ENCODE peak calls at places on chromosomes 4 and X, in seven cellular contexts. One of them, this sample, is unnamed.

GRCh38 chr4:74926007-74926406 is 6.9 kb upstream of the PARM1 start:
- DNase-seq in Panc1: no peak
- DNase-seq in AG10803: no peak
- DNase-seq in SK-N-SH: no peak
- DNase-seq in cardiac muscle cell: no peak
- DNase-seq in cardiac fibroblast: no peak
- DNase-seq in suprapubic skin: no peak
- DNase-seq in this sample: no peak

GRCh38 chr4:40409835-40410234 is 74.7 kb downstream of the CHRNA9 start:
- DNase-seq in Panc1: no peak
- DNase-seq in AG10803: peak
- DNase-seq in SK-N-SH: no peak
- DNase-seq in cardiac muscle cell: peak
- DNase-seq in cardiac fibroblast: peak
- DNase-seq in suprapubic skin: no peak
- DNase-seq in this sample: peak

GRCh38 chrX:107374116-107374515 is 75.3 kb upstream of the FRMPD3 start:
- DNase-seq in Panc1: no peak
- DNase-seq in AG10803: no peak
- DNase-seq in SK-N-SH: no peak
- DNase-seq in cardiac muscle cell: no peak
- DNase-seq in cardiac fibroblast: no peak
- DNase-seq in suprapubic skin: no peak
- DNase-seq in this sample: no peak

GRCh38 chr4:34181891-34182290 is 2062.4 kb downstream of the ARAP2 start:
- DNase-seq in Panc1: no peak
- DNase-seq in AG10803: peak
- DNase-seq in SK-N-SH: no peak
- DNase-seq in cardiac muscle cell: peak
- DNase-seq in cardiac fibroblast: peak
- DNase-seq in suprapubic skin: no peak
- DNase-seq in this sample: peak

GRCh38 chr4:119238068-119238722 is 25.7 kb downstream of the USP53 start:
- DNase-seq in Panc1: no peak
- DNase-seq in AG10803: no peak
- DNase-seq in SK-N-SH: no peak
- DNase-seq in cardiac muscle cell: no peak
- DNase-seq in cardiac fibroblast: peak
- DNase-seq in suprapubic skin: no peak
- DNase-seq in this sample: no peak

GRCh38 chr4:100547541-100548208 is 29.9 kb upstream of the EMCN start:
- DNase-seq in Panc1: no peak
- DNase-seq in AG10803: no peak
- DNase-seq in SK-N-SH: no peak
- DNase-seq in cardiac muscle cell: no peak
- DNase-seq in cardiac fibroblast: no peak
- DNase-seq in suprapubic skin: no peak
- DNase-seq in this sample: no peak

GRCh38 chr4:8220661-8221446 is 21.8 kb downstream of the SH3TC1 start:
- DNase-seq in Panc1: no peak
- DNase-seq in AG10803: no peak
- DNase-seq in SK-N-SH: no peak
- DNase-seq in cardiac muscle cell: no peak
- DNase-seq in cardiac fibroblast: no peak
- DNase-seq in suprapubic skin: no peak
- DNase-seq in this sample: no peak

GRCh38 chr4:1399508-1400190 is 6.6 kb downstream of the NKX1-1 start:
- DNase-seq in Panc1: no peak
- DNase-seq in AG10803: no peak
- DNase-seq in SK-N-SH: peak
- DNase-seq in cardiac muscle cell: no peak
- DNase-seq in cardiac fibroblast: no peak
- DNase-seq in suprapubic skin: no peak
- DNase-seq in this sample: no peak

GRCh38 chr4:158936238-158936637 is 166.6 kb upstream of the RAPGEF2 start:
- DNase-seq in Panc1: no peak
- DNase-seq in AG10803: peak
- DNase-seq in SK-N-SH: no peak
- DNase-seq in cardiac muscle cell: no peak
- DNase-seq in cardiac fibroblast: peak
- DNase-seq in suprapubic skin: no peak
- DNase-seq in this sample: peak

GRCh38 chr4:20252656-20253271 is 1.1 kb downstream of the SLIT2 start:
- DNase-seq in Panc1: no peak
- DNase-seq in AG10803: peak
- DNase-seq in SK-N-SH: peak
- DNase-seq in cardiac muscle cell: peak
- DNase-seq in cardiac fibroblast: peak
- DNase-seq in suprapubic skin: peak
- DNase-seq in this sample: peak

GRCh38 chrX:118545510-118545909 is 49.9 kb downstream of the DOCK11 start:
- DNase-seq in Panc1: no peak
- DNase-seq in AG10803: peak
- DNase-seq in SK-N-SH: no peak
- DNase-seq in cardiac muscle cell: no peak
- DNase-seq in cardiac fibroblast: peak
- DNase-seq in suprapubic skin: no peak
- DNase-seq in this sample: no peak

GRCh38 chrX:32896132-32896531 is 315.2 kb downstream of the DMD start:
- DNase-seq in Panc1: no peak
- DNase-seq in AG10803: no peak
- DNase-seq in SK-N-SH: no peak
- DNase-seq in cardiac muscle cell: no peak
- DNase-seq in cardiac fibroblast: no peak
- DNase-seq in suprapubic skin: no peak
- DNase-seq in this sample: no peak

GRCh38 chr4:186104114-186104894 is at the start of gene FAM149A:
- DNase-seq in Panc1: no peak
- DNase-seq in AG10803: no peak
- DNase-seq in SK-N-SH: no peak
- DNase-seq in cardiac muscle cell: peak
- DNase-seq in cardiac fibroblast: no peak
- DNase-seq in suprapubic skin: no peak
- DNase-seq in this sample: no peak

GRCh38 chr4:172305698-172306097 is 492.5 kb downstream of the GALNTL6 start:
- DNase-seq in Panc1: no peak
- DNase-seq in AG10803: no peak
- DNase-seq in SK-N-SH: no peak
- DNase-seq in cardiac muscle cell: no peak
- DNase-seq in cardiac fibroblast: no peak
- DNase-seq in suprapubic skin: no peak
- DNase-seq in this sample: no peak

GRCh38 chr4:183118585-183118984 is 19.5 kb downstream of the WWC2 start:
- DNase-seq in Panc1: peak
- DNase-seq in AG10803: peak
- DNase-seq in SK-N-SH: no peak
- DNase-seq in cardiac muscle cell: peak
- DNase-seq in cardiac fibroblast: peak
- DNase-seq in suprapubic skin: no peak
- DNase-seq in this sample: peak

GRCh38 chr4:128859887-128860774 is 50.6 kb downstream of the JADE1 start:
- DNase-seq in Panc1: no peak
- DNase-seq in AG10803: peak
- DNase-seq in SK-N-SH: no peak
- DNase-seq in cardiac muscle cell: peak
- DNase-seq in cardiac fibroblast: peak
- DNase-seq in suprapubic skin: no peak
- DNase-seq in this sample: peak

GRCh38 chrX:51144828-51145442 is 187.7 kb upstream of the NUDT10 start:
- DNase-seq in Panc1: peak
- DNase-seq in AG10803: peak
- DNase-seq in SK-N-SH: peak
- DNase-seq in cardiac muscle cell: peak
- DNase-seq in cardiac fibroblast: peak
- DNase-seq in suprapubic skin: no peak
- DNase-seq in this sample: peak

GRCh38 chr4:48906283-48907173 is at the start of gene OCIAD2:
- DNase-seq in Panc1: no peak
- DNase-seq in AG10803: peak
- DNase-seq in SK-N-SH: peak
- DNase-seq in cardiac muscle cell: peak
- DNase-seq in cardiac fibroblast: peak
- DNase-seq in suprapubic skin: no peak
- DNase-seq in this sample: no peak

GRCh38 chr4:48907706-48908477 is 1.3 kb upstream of the OCIAD2 start:
- DNase-seq in Panc1: no peak
- DNase-seq in AG10803: no peak
- DNase-seq in SK-N-SH: no peak
- DNase-seq in cardiac muscle cell: no peak
- DNase-seq in cardiac fibroblast: no peak
- DNase-seq in suprapubic skin: no peak
- DNase-seq in this sample: no peak

GRCh38 chr4:48904101-48904500 is 2.5 kb downstream of the OCIAD2 start:
- DNase-seq in Panc1: no peak
- DNase-seq in AG10803: no peak
- DNase-seq in SK-N-SH: no peak
- DNase-seq in cardiac muscle cell: no peak
- DNase-seq in cardiac fibroblast: no peak
- DNase-seq in suprapubic skin: no peak
- DNase-seq in this sample: no peak

GRCh38 chr4:48904541-48905142 is 1.9 kb downstream of the OCIAD2 start:
- DNase-seq in Panc1: no peak
- DNase-seq in AG10803: no peak
- DNase-seq in SK-N-SH: no peak
- DNase-seq in cardiac muscle cell: no peak
- DNase-seq in cardiac fibroblast: no peak
- DNase-seq in suprapubic skin: no peak
- DNase-seq in this sample: no peak

GRCh38 chr4:48905363-48906015 is 1.1 kb downstream of the OCIAD2 start:
- DNase-seq in Panc1: no peak
- DNase-seq in AG10803: peak
- DNase-seq in SK-N-SH: peak
- DNase-seq in cardiac muscle cell: peak
- DNase-seq in cardiac fibroblast: peak
- DNase-seq in suprapubic skin: no peak
- DNase-seq in this sample: peak
- TF ChIP-seq CTCF in Panc1: peak
- TF ChIP-seq CTCF in AG10803: peak
- TF ChIP-seq CTCF in SK-N-SH: peak
- TF ChIP-seq CTCF in cardiac muscle cell: peak
- TF ChIP-seq CTCF in cardiac fibroblast: peak
- TF ChIP-seq CTCF in suprapubic skin: no peak
- TF ChIP-seq CTCF in this sample: peak

GRCh38 chr4:109816082-109816442 is 500 bp downstream of the GAR1 start:
- DNase-seq in Panc1: no peak
- DNase-seq in AG10803: no peak
- DNase-seq in SK-N-SH: no peak
- DNase-seq in cardiac muscle cell: no peak
- DNase-seq in cardiac fibroblast: peak
- DNase-seq in suprapubic skin: no peak
- DNase-seq in this sample: no peak

GRCh38 chr4:109811707-109812106 is 3.9 kb upstream of the GAR1 start:
- DNase-seq in Panc1: no peak
- DNase-seq in AG10803: no peak
- DNase-seq in SK-N-SH: no peak
- DNase-seq in cardiac muscle cell: no peak
- DNase-seq in cardiac fibroblast: no peak
- DNase-seq in suprapubic skin: no peak
- DNase-seq in this sample: no peak

GRCh38 chr4:109815151-109816081 is at the start of gene GAR1:
- DNase-seq in Panc1: peak
- DNase-seq in AG10803: peak
- DNase-seq in SK-N-SH: peak
- DNase-seq in cardiac muscle cell: peak
- DNase-seq in cardiac fibroblast: peak
- DNase-seq in suprapubic skin: peak
- DNase-seq in this sample: peak

GRCh38 chr4:109809657-109810056 is 5.9 kb upstream of the GAR1 start:
- DNase-seq in Panc1: no peak
- DNase-seq in AG10803: no peak
- DNase-seq in SK-N-SH: no peak
- DNase-seq in cardiac muscle cell: no peak
- DNase-seq in cardiac fibroblast: no peak
- DNase-seq in suprapubic skin: no peak
- DNase-seq in this sample: no peak

DNA sequence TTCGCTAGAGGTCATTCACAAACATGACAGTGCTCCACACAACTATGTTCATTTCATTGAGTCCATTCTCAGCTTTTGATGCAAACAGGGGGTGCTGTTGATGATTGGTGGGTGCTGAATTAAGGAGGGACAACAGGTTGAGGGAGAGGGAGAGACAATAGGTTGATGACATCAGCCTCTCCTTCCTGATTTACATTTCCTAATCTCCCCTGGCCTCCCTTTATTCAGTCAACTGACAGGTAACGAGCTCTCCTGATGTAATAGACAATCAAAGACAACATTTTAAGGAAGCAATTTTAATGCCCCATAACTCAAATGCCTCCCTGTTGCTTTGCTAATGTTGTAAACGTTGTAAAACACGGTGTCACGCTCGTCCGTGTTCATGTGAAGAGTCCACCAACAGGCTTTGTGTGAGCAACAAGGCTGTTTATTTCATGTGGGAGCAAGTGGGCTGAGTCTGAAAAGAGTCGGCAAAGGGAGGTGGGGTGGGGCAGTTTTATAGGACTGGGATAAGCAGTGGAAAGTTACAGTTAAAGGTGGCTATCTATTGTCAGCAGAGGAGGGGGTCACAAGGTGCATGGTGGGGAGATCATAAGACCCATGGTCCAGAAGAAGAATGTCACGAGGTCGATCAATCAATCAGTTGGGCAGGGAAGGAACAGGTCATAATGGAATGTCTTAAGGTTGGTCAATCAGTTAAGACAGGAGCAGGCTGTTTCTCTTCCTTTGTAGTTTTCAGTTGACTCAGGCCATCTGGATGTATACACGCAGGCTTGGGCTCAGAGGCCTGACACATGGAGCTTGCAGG is 4.8 kb upstream of the GAR1 start:
- DNase-seq in Panc1: no peak
- DNase-seq in AG10803: no peak
- DNase-seq in SK-N-SH: no peak
- DNase-seq in cardiac muscle cell: no peak
- DNase-seq in cardiac fibroblast: no peak
- DNase-seq in suprapubic skin: no peak
- DNase-seq in this sample: no peak
- H3K4me3 ChIP-seq in Panc1: no peak
- H3K4me3 ChIP-seq in AG10803: no peak
- H3K4me3 ChIP-seq in SK-N-SH: no peak
- H3K4me3 ChIP-seq in cardiac muscle cell: no peak
- H3K4me3 ChIP-seq in cardiac fibroblast: no peak
- H3K4me3 ChIP-seq in suprapubic skin: no peak
- H3K4me3 ChIP-seq in this sample: no peak

GRCh38 chr4:26069218-26069617 is 155.2 kb downstream of the SMIM20 start:
- DNase-seq in Panc1: no peak
- DNase-seq in AG10803: no peak
- DNase-seq in SK-N-SH: peak
- DNase-seq in cardiac muscle cell: peak
- DNase-seq in cardiac fibroblast: peak
- DNase-seq in suprapubic skin: no peak
- DNase-seq in this sample: peak
- TF ChIP-seq CTCF in Panc1: peak
- TF ChIP-seq CTCF in AG10803: peak
- TF ChIP-seq CTCF in SK-N-SH: peak
- TF ChIP-seq CTCF in cardiac muscle cell: peak
- TF ChIP-seq CTCF in cardiac fibroblast: peak
- TF ChIP-seq CTCF in suprapubic skin: no peak
- TF ChIP-seq CTCF in this sample: peak

DNA sequence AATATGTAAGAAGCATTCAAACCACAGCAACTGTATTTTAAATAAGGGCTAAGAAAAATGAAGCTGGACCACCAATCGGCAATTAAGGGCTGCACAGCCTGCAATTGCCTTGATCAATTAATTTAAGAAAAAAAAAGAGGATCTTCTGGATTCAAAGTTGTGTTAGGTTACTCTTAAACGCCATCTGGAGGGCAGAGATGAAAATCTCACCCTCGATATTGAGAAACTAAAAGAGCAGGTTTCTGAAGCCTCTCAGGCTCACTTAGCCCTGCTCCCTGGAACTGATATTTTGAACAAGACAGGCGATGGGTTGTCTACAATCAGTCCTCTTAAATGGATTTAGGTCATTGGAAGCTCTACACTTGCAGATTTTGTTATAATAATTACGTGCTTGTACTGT is 579.4 kb downstream of the GRXCR1 start:
- DNase-seq in Panc1: no peak
- DNase-seq in AG10803: no peak
- DNase-seq in SK-N-SH: no peak
- DNase-seq in cardiac muscle cell: no peak
- DNase-seq in cardiac fibroblast: peak
- DNase-seq in suprapubic skin: no peak
- DNase-seq in this sample: peak
- H3K4me3 ChIP-seq in Panc1: no peak
- H3K4me3 ChIP-seq in AG10803: no peak
- H3K4me3 ChIP-seq in SK-N-SH: no peak
- H3K4me3 ChIP-seq in cardiac muscle cell: no peak
- H3K4me3 ChIP-seq in cardiac fibroblast: no peak
- H3K4me3 ChIP-seq in suprapubic skin: no peak
- H3K4me3 ChIP-seq in this sample: no peak

This sample was measured in fibroblast of the aortic adventitia.